ENCODE peak calls at places on chromosomes 2 and 18, in four cellular contexts. W is NCI-H2171 treated with DMSO at 0.1 percent for 48 hours, N is NCI-H446 treated with DMSO at 0.1 percent for 48 hours, P is SK-MEL-5. M is an unnamed sample.

GRCh38 chr2:171260471-171261424 is 100.1 kb upstream of the TLK1 start:
- DNase-seq in W (no peak), N (no peak), P (no peak), M (no peak)

GRCh38 chr2:116948258-116948657 is 866.2 kb upstream of the DDX18 start:
- DNase-seq in W (no peak), N (no peak), P (no peak), M (no peak)

GRCh38 chr2:223971731-223972130 is 14.5 kb downstream of the MRPL44 start:
- DNase-seq in W (no peak), N (no peak), P (peak; percentile 67), M (no peak)

GRCh38 chr2:149064365-149064841 is 25.9 kb downstream of the LYPD6B start:
- DNase-seq in W (peak; percentile 12), N (no peak), P (no peak), M (no peak)

GRCh38 chr18:36695806-36696205 is 133.0 kb downstream of the TPGS2 start:
- DNase-seq in W (no peak), N (no peak), P (no peak), M (no peak)

GRCh38 chr2:53403836-53404413 is 363.7 kb upstream of the CHAC2 start:
- DNase-seq in W (no peak), N (no peak), P (peak; percentile 38), M (no peak)

GRCh38 chr2:99572798-99573197 is 83.0 kb upstream of the REV1 start:
- DNase-seq in W (no peak), N (no peak), P (no peak), M (no peak)

GRCh38 chr18:13539843-13540535 is 186.4 kb downstream of the FAM210A start:
- DNase-seq in W (no peak), N (no peak), P (no peak), M (no peak)

GRCh38 chr18:76679259-76679658 is 143.1 kb upstream of the ZNF236 start:
- DNase-seq in W (no peak), N (no peak), P (peak; percentile 33), M (peak; percentile 54)

GRCh38 chr2:145431181-145431951 is 911.4 kb upstream of the ZEB2 start:
- DNase-seq in W (peak; percentile 100), N (no peak), P (peak; percentile 58), M (peak; percentile 89)

GRCh38 chr18:11407900-11408299 is 201.5 kb upstream of the SLC35G4 start:
- DNase-seq in W (no peak), N (no peak), P (no peak), M (no peak)

GRCh38 chr2:188628989-188629889 is 337.6 kb downstream of the GULP1 start:
- DNase-seq in W (no peak), N (peak; percentile 76), P (peak; percentile 76), M (no peak)

GRCh38 chr2:220811952-220812570 is 760.0 kb downstream of the EPHA4 start:
- DNase-seq in W (no peak), N (no peak), P (no peak), M (no peak)

GRCh38 chr18:76488190-76488589 is 6.9 kb downstream of the ZNF516 start:
- DNase-seq in W (no peak), N (no peak), P (no peak), M (no peak)

GRCh38 chr2:26064846-26065245 is 31.0 kb downstream of the RAB10 start:
- DNase-seq in W (no peak), N (no peak), P (peak; percentile 45), M (no peak)

GRCh38 chr18:10482985-10483949 is 28.8 kb downstream of the APCDD1 start:
- DNase-seq in W (no peak), N (no peak), P (no peak), M (no peak)

GRCh38 chr2:72925328-72925943 is 8.1 kb downstream of the EMX1 start:
- DNase-seq in W (no peak), N (no peak), P (no peak), M (no peak)

GRCh38 chr2:152363933-152364332 is 29.0 kb downstream of the FMNL2 start:
- DNase-seq in W (no peak), N (no peak), P (no peak), M (no peak)

GRCh38 chr18:45802814-45803492 is 22.5 kb upstream of the SIGLEC15 start:
- DNase-seq in W (peak; percentile 16), N (no peak), P (no peak), M (no peak)

GRCh38 chr2:200447139-200447855 is 62.6 kb downstream of the KCTD18 start:
- DNase-seq in W (peak; percentile 65), N (no peak), P (no peak), M (no peak)

GRCh38 chr2:43070039-43070438 is 156.4 kb downstream of the ZFP36L2 start:
- DNase-seq in W (no peak), N (no peak), P (no peak), M (no peak)

GRCh38 chr2:164560902-164561301 is 60.4 kb downstream of the GRB14 start:
- DNase-seq in W (no peak), N (no peak), P (no peak), M (no peak)

GRCh38 chr2:223949241-223949640 is 4.1 kb upstream of the WDFY1 start:
- DNase-seq in W (no peak), N (no peak), P (peak; percentile 53), M (no peak)

GRCh38 chr2:19228720-19229119 is 129.7 kb downstream of the OSR1 start:
- DNase-seq in W (peak; percentile 88), N (no peak), P (no peak), M (peak; percentile 95)

GRCh38 chr2:44362207-44363015 is 664 bp downstream of the CAMKMT start:
- DNase-seq in W (peak; percentile 60), N (no peak), P (peak; percentile 47), M (peak; percentile 27)

GRCh38 chr2:9071032-9071431 is 67.5 kb upstream of the MBOAT2 start:
- DNase-seq in W (no peak), N (no peak), P (no peak), M (no peak)

GRCh38 chr18:68177807-68178702 is 536.9 kb downstream of the TMX3 start:
- DNase-seq in W (peak; percentile 2), N (peak; percentile 76), P (no peak), M (no peak)

GRCh38 chr2:231181848-231182247 is 16.6 kb upstream of the ARMC9 start:
- DNase-seq in W (no peak), N (no peak), P (no peak), M (no peak)

GRCh38 chr2:231677632-231678104 is 30.7 kb upstream of the PTMA start:
- DNase-seq in W (peak; percentile 80), N (peak; percentile 53), P (peak; percentile 87), M (peak; percentile 65)

GRCh38 chr2:187497858-187498463 is 49.9 kb upstream of the CALCRL start:
- DNase-seq in W (peak; percentile 10), N (no peak), P (peak; percentile 47), M (no peak)

GRCh38 chr2:69344305-69344704 is 42.7 kb downstream of the GFPT1 start:
- DNase-seq in W (no peak), N (no peak), P (no peak), M (no peak)

GRCh38 chr2:239039479-239039861 is 191.6 kb downstream of the TWIST2 start:
- DNase-seq in W (no peak), N (no peak), P (no peak), M (no peak)